ENCODE peak calls at places on chromosomes 16 and 17, in nine cellular contexts. One of them, this sample, is unnamed.

GRCh38 chr16:17149904-17150483 is 320.8 kb downstream of the XYLT1 start:
- DNase-seq in bronchial epithelial cell: no peak
- DNase-seq in SJSA1: no peak
- DNase-seq in body of pancreas: no peak
- DNase-seq in aorta: no peak
- DNase-seq in GM23338: peak
- DNase-seq in HCT116: no peak
- DNase-seq in esophagus squamous epithelium: no peak
- DNase-seq in left ventricle myocardium inferior: no peak
- DNase-seq in this sample: no peak

GRCh38 chr16:73163238-73163795 is 115.4 kb upstream of the ZFHX3 start:
- DNase-seq in esophagus squamous epithelium: no peak
- DNase-seq in GM23338: no peak
- DNase-seq in SJSA1: no peak
- DNase-seq in aorta: no peak
- DNase-seq in body of pancreas: no peak
- DNase-seq in bronchial epithelial cell: no peak
- DNase-seq in left ventricle myocardium inferior: no peak
- DNase-seq in HCT116: no peak
- DNase-seq in this sample: no peak

GRCh38 chr17:71229036-71229435 is 891.8 kb upstream of the SOX9 start:
- DNase-seq in esophagus squamous epithelium: no peak
- DNase-seq in GM23338: no peak
- DNase-seq in HCT116: no peak
- DNase-seq in left ventricle myocardium inferior: no peak
- DNase-seq in body of pancreas: no peak
- DNase-seq in SJSA1: no peak
- DNase-seq in aorta: no peak
- DNase-seq in bronchial epithelial cell: no peak
- DNase-seq in this sample: no peak

GRCh38 chr16:71350821-71351557 is 7.5 kb upstream of the CALB2 start:
- DNase-seq in SJSA1: no peak
- DNase-seq in left ventricle myocardium inferior: no peak
- DNase-seq in body of pancreas: no peak
- DNase-seq in HCT116: no peak
- DNase-seq in aorta: no peak
- DNase-seq in bronchial epithelial cell: no peak
- DNase-seq in GM23338: no peak
- DNase-seq in esophagus squamous epithelium: no peak
- DNase-seq in this sample: no peak

GRCh38 chr17:44110823-44111633 is 12.4 kb downstream of the HDAC5 start:
- DNase-seq in HCT116: no peak
- DNase-seq in GM23338: peak
- DNase-seq in SJSA1: peak
- DNase-seq in bronchial epithelial cell: peak
- DNase-seq in aorta: peak
- DNase-seq in left ventricle myocardium inferior: peak
- DNase-seq in body of pancreas: peak
- DNase-seq in esophagus squamous epithelium: peak
- DNase-seq in this sample: peak

GRCh38 chr16:87878704-87879103 is 9.4 kb upstream of the SLC7A5 start:
- DNase-seq in left ventricle myocardium inferior: no peak
- DNase-seq in HCT116: no peak
- DNase-seq in body of pancreas: no peak
- DNase-seq in esophagus squamous epithelium: no peak
- DNase-seq in SJSA1: no peak
- DNase-seq in bronchial epithelial cell: no peak
- DNase-seq in aorta: no peak
- DNase-seq in GM23338: no peak
- DNase-seq in this sample: no peak

GRCh38 chr17:1755252-1755992 is 6.4 kb upstream of the SERPINF1 start:
- DNase-seq in body of pancreas: no peak
- DNase-seq in HCT116: no peak
- DNase-seq in left ventricle myocardium inferior: no peak
- DNase-seq in bronchial epithelial cell: no peak
- DNase-seq in aorta: no peak
- DNase-seq in GM23338: no peak
- DNase-seq in SJSA1: no peak
- DNase-seq in esophagus squamous epithelium: no peak
- DNase-seq in this sample: no peak

GRCh38 chr16:14042706-14043105 is 28.4 kb upstream of the MRTFB start:
- DNase-seq in body of pancreas: no peak
- DNase-seq in SJSA1: peak
- DNase-seq in aorta: no peak
- DNase-seq in bronchial epithelial cell: no peak
- DNase-seq in esophagus squamous epithelium: no peak
- DNase-seq in left ventricle myocardium inferior: no peak
- DNase-seq in HCT116: no peak
- DNase-seq in GM23338: no peak
- DNase-seq in this sample: no peak

GRCh38 chr17:82863941-82864720 is 24.3 kb upstream of the ZNF750 start:
- DNase-seq in body of pancreas: no peak
- DNase-seq in left ventricle myocardium inferior: no peak
- DNase-seq in SJSA1: peak
- DNase-seq in aorta: peak
- DNase-seq in HCT116: peak
- DNase-seq in GM23338: no peak
- DNase-seq in esophagus squamous epithelium: no peak
- DNase-seq in bronchial epithelial cell: peak
- DNase-seq in this sample: peak

GRCh38 chr17:62737513-62737912 is 70.6 kb downstream of the MARCHF10 start:
- DNase-seq in SJSA1: no peak
- DNase-seq in esophagus squamous epithelium: no peak
- DNase-seq in aorta: no peak
- DNase-seq in left ventricle myocardium inferior: no peak
- DNase-seq in GM23338: no peak
- DNase-seq in body of pancreas: no peak
- DNase-seq in bronchial epithelial cell: peak
- DNase-seq in HCT116: no peak
- DNase-seq in this sample: no peak

GRCh38 chr17:36675786-36676185 is 74.4 kb downstream of the MRM1 start:
- DNase-seq in GM23338: no peak
- DNase-seq in HCT116: no peak
- DNase-seq in bronchial epithelial cell: no peak
- DNase-seq in body of pancreas: no peak
- DNase-seq in left ventricle myocardium inferior: no peak
- DNase-seq in esophagus squamous epithelium: no peak
- DNase-seq in SJSA1: no peak
- DNase-seq in aorta: no peak
- DNase-seq in this sample: no peak

GRCh38 chr16:87076950-87077749 is 240.0 kb downstream of the C16orf95 start:
- DNase-seq in HCT116: peak
- DNase-seq in GM23338: peak
- DNase-seq in aorta: no peak
- DNase-seq in bronchial epithelial cell: peak
- DNase-seq in esophagus squamous epithelium: no peak
- DNase-seq in body of pancreas: peak
- DNase-seq in left ventricle myocardium inferior: peak
- DNase-seq in SJSA1: peak
- DNase-seq in this sample: no peak

GRCh38 chr16:23382279-23382678 is 70.7 kb downstream of the COG7 start:
- DNase-seq in SJSA1: no peak
- DNase-seq in esophagus squamous epithelium: no peak
- DNase-seq in body of pancreas: no peak
- DNase-seq in left ventricle myocardium inferior: no peak
- DNase-seq in aorta: no peak
- DNase-seq in bronchial epithelial cell: no peak
- DNase-seq in HCT116: no peak
- DNase-seq in GM23338: no peak
- DNase-seq in this sample: no peak

GRCh38 chr17:66733759-66734158 is 101.2 kb upstream of the CACNG5 start:
- DNase-seq in esophagus squamous epithelium: no peak
- DNase-seq in GM23338: no peak
- DNase-seq in HCT116: no peak
- DNase-seq in SJSA1: no peak
- DNase-seq in left ventricle myocardium inferior: no peak
- DNase-seq in bronchial epithelial cell: no peak
- DNase-seq in body of pancreas: no peak
- DNase-seq in aorta: no peak
- DNase-seq in this sample: no peak

GRCh38 chr17:7426203-7426863 is 917 bp downstream of the SPEM2 start:
- DNase-seq in aorta: no peak
- DNase-seq in SJSA1: no peak
- DNase-seq in GM23338: no peak
- DNase-seq in body of pancreas: no peak
- DNase-seq in left ventricle myocardium inferior: no peak
- DNase-seq in bronchial epithelial cell: no peak
- DNase-seq in esophagus squamous epithelium: no peak
- DNase-seq in HCT116: no peak
- DNase-seq in this sample: no peak

GRCh38 chr17:47836601-47837000 is 4.5 kb downstream of the SCRN2 start:
- DNase-seq in HCT116: no peak
- DNase-seq in left ventricle myocardium inferior: no peak
- DNase-seq in bronchial epithelial cell: no peak
- DNase-seq in esophagus squamous epithelium: no peak
- DNase-seq in GM23338: no peak
- DNase-seq in aorta: no peak
- DNase-seq in SJSA1: no peak
- DNase-seq in body of pancreas: no peak
- DNase-seq in this sample: no peak

GRCh38 chr17:64920026-64920418 is 744 bp upstream of the LRRC37A3 start:
- DNase-seq in bronchial epithelial cell: no peak
- DNase-seq in left ventricle myocardium inferior: no peak
- DNase-seq in aorta: peak
- DNase-seq in body of pancreas: no peak
- DNase-seq in HCT116: no peak
- DNase-seq in esophagus squamous epithelium: no peak
- DNase-seq in GM23338: peak
- DNase-seq in SJSA1: no peak
- DNase-seq in this sample: no peak

GRCh38 chr17:78899361-78900260 is 3.4 kb downstream of the CEP295NL start:
- DNase-seq in GM23338: peak
- DNase-seq in HCT116: no peak
- DNase-seq in bronchial epithelial cell: no peak
- DNase-seq in esophagus squamous epithelium: no peak
- DNase-seq in aorta: no peak
- DNase-seq in body of pancreas: peak
- DNase-seq in SJSA1: no peak
- DNase-seq in left ventricle myocardium inferior: peak
- DNase-seq in this sample: no peak

GRCh38 chr17:72998343-72998742 is 94.1 kb downstream of the SLC39A11 start:
- DNase-seq in esophagus squamous epithelium: no peak
- DNase-seq in left ventricle myocardium inferior: no peak
- DNase-seq in body of pancreas: no peak
- DNase-seq in aorta: no peak
- DNase-seq in HCT116: no peak
- DNase-seq in bronchial epithelial cell: no peak
- DNase-seq in GM23338: no peak
- DNase-seq in SJSA1: no peak
- DNase-seq in this sample: no peak
- H3K4me3 ChIP-seq in esophagus squamous epithelium: no peak
- H3K4me3 ChIP-seq in left ventricle myocardium inferior: no peak
- H3K4me3 ChIP-seq in body of pancreas: no peak
- H3K4me3 ChIP-seq in aorta: no peak
- H3K4me3 ChIP-seq in HCT116: no peak
- H3K4me3 ChIP-seq in bronchial epithelial cell: no peak
- H3K4me3 ChIP-seq in GM23338: no peak
- H3K4me3 ChIP-seq in SJSA1: no peak
- H3K4me3 ChIP-seq in this sample: no peak

DNA sequence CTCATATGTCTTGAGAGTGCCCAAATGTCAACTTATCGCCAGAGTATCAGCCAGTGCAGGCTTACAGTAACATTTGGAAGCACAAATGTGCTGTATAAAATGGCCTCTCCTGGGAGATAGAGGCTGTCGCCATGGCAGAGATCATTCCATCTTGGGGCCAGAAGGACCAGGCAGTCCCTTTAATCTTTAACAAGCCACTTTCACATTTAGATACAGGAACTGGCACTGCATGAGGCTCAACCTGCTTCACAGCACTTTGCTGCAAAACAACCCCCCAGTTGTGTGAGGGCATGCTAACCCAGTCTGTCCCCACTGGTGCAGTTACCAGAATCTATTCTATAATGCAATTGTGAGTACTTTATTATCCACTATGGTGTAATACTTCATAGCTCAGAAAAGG is 4.7 kb upstream of the RFFL start:
- DNase-seq in aorta: no peak
- DNase-seq in HCT116: no peak
- DNase-seq in body of pancreas: no peak
- DNase-seq in SJSA1: no peak
- DNase-seq in esophagus squamous epithelium: no peak
- DNase-seq in bronchial epithelial cell: no peak
- DNase-seq in GM23338: no peak
- DNase-seq in left ventricle myocardium inferior: no peak
- DNase-seq in this sample: no peak
- H3K4me3 ChIP-seq in aorta: no peak
- H3K4me3 ChIP-seq in HCT116: no peak
- H3K4me3 ChIP-seq in body of pancreas: no peak
- H3K4me3 ChIP-seq in SJSA1: no peak
- H3K4me3 ChIP-seq in esophagus squamous epithelium: no peak
- H3K4me3 ChIP-seq in bronchial epithelial cell: no peak
- H3K4me3 ChIP-seq in GM23338: no peak
- H3K4me3 ChIP-seq in left ventricle myocardium inferior: no peak
- H3K4me3 ChIP-seq in this sample: no peak

GRCh38 chr16:84303023-84303422 is 8.3 kb downstream of the WFDC1 start:
- DNase-seq in body of pancreas: no peak
- DNase-seq in HCT116: no peak
- DNase-seq in esophagus squamous epithelium: no peak
- DNase-seq in GM23338: no peak
- DNase-seq in bronchial epithelial cell: no peak
- DNase-seq in aorta: peak
- DNase-seq in left ventricle myocardium inferior: no peak
- DNase-seq in SJSA1: peak
- DNase-seq in this sample: no peak
- H3K4me3 ChIP-seq in body of pancreas: no peak
- H3K4me3 ChIP-seq in HCT116: no peak
- H3K4me3 ChIP-seq in esophagus squamous epithelium: no peak
- H3K4me3 ChIP-seq in GM23338: no peak
- H3K4me3 ChIP-seq in bronchial epithelial cell: no peak
- H3K4me3 ChIP-seq in aorta: no peak
- H3K4me3 ChIP-seq in left ventricle myocardium inferior: peak
- H3K4me3 ChIP-seq in SJSA1: no peak
- H3K4me3 ChIP-seq in this sample: no peak

GRCh38 chr17:67947325-67947813 is 48.9 kb downstream of the C17orf58 start:
- DNase-seq in SJSA1: no peak
- DNase-seq in bronchial epithelial cell: no peak
- DNase-seq in HCT116: no peak
- DNase-seq in left ventricle myocardium inferior: no peak
- DNase-seq in body of pancreas: no peak
- DNase-seq in esophagus squamous epithelium: no peak
- DNase-seq in aorta: no peak
- DNase-seq in GM23338: no peak
- DNase-seq in this sample: no peak

GRCh38 chr17:67942810-67943209 is 53.5 kb downstream of the C17orf58 start:
- DNase-seq in esophagus squamous epithelium: no peak
- DNase-seq in HCT116: no peak
- DNase-seq in left ventricle myocardium inferior: no peak
- DNase-seq in body of pancreas: no peak
- DNase-seq in bronchial epithelial cell: peak
- DNase-seq in aorta: no peak
- DNase-seq in SJSA1: peak
- DNase-seq in GM23338: peak
- DNase-seq in this sample: no peak

DNA sequence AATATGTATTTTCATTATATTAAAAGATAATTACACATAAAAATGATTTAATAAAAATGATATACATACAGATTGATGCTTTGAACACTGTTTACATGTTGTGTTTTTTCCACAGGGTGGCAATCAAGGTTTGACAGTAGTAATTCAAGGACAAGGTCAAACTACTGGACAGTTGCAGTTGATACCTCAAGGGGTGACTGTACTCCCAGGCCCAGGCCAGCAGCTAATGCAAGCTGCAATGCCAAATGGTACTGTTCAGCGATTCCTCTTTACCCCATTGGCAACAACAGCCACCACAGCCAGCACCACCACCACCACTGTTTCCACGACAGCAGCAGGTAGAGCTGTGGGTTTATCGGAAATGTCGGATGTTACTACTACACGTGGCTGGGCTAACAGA is 52.2 kb downstream of the C17orf58 start:
- DNase-seq in aorta: no peak
- DNase-seq in esophagus squamous epithelium: no peak
- DNase-seq in body of pancreas: no peak
- DNase-seq in SJSA1: peak
- DNase-seq in bronchial epithelial cell: no peak
- DNase-seq in HCT116: no peak
- DNase-seq in left ventricle myocardium inferior: no peak
- DNase-seq in GM23338: no peak
- DNase-seq in this sample: no peak
- H3K4me3 ChIP-seq in aorta: no peak
- H3K4me3 ChIP-seq in esophagus squamous epithelium: no peak
- H3K4me3 ChIP-seq in body of pancreas: no peak
- H3K4me3 ChIP-seq in SJSA1: no peak
- H3K4me3 ChIP-seq in bronchial epithelial cell: no peak
- H3K4me3 ChIP-seq in HCT116: no peak
- H3K4me3 ChIP-seq in left ventricle myocardium inferior: no peak
- H3K4me3 ChIP-seq in GM23338: no peak
- H3K4me3 ChIP-seq in this sample: no peak

This sample was measured in HFF-Myc.